ENCODE peak calls at places on chromosomes 7 and 10, in eight cellular contexts. E is nephron progenitor cell; O is GM23248; C is skeletal muscle cell; X is EH; K is stimulated activated CD4-positive, alpha-beta T cell treated with anti-CD3 and anti-CD28 coated beads, Interleukin-2, amount 100 ng/mL, for 48 hours; L is stromal cell of bone marrow; I is occipital lobe. N is an unnamed sample.

GRCh38 chr10:29895436-29895835 is 163.9 kb downstream of the JCAD start:
- DNase-seq in O (peak; percentile 84), E (no peak), I (no peak), C (peak; percentile 91), L (peak; percentile 91), X (peak; percentile 86), K (no peak), N (peak; percentile 79)

GRCh38 chr10:32318476-32318896 is 28.5 kb downstream of the EPC1 start:
- DNase-seq in I (no peak), X (peak; percentile 18), K (no peak), E (no peak), L (peak; percentile 56), O (peak; percentile 76), C (no peak), N (peak; percentile 6)

GRCh38 chr7:148260605-148261004 is 330.0 kb upstream of the C7orf33 start:
- DNase-seq in L (no peak), C (no peak), X (no peak), I (no peak), O (no peak), K (no peak), E (no peak), N (no peak)

GRCh38 chr10:104666106-104666505 is 25.0 kb downstream of the SORCS3 start:
- DNase-seq in C (no peak), E (no peak), O (no peak), L (no peak), K (no peak), I (no peak), X (no peak), N (no peak)

GRCh38 chr10:101118031-101118430 is 13.1 kb upstream of the TLX1 start:
- DNase-seq in I (no peak), E (no peak), X (no peak), K (no peak), L (no peak), C (no peak), O (no peak), N (no peak)

GRCh38 chr10:6211341-6212265 is 8.9 kb downstream of the PFKFB3 start:
- DNase-seq in K (no peak), L (no peak), C (no peak), I (peak; percentile 81), O (peak; percentile 67), X (peak; percentile 65), E (no peak), N (no peak)

GRCh38 chr7:31882187-31882586 is 188.0 kb downstream of the PDE1C start:
- DNase-seq in K (no peak), E (no peak), C (no peak), O (peak; percentile 44), X (peak; percentile 70), L (no peak), I (peak; percentile 16), N (peak; percentile 53)

GRCh38 chr7:37359180-37359579 is 89.5 kb downstream of the ELMO1 start:
- DNase-seq in K (no peak), X (no peak), E (no peak), L (no peak), I (no peak), O (no peak), C (no peak), N (no peak)

GRCh38 chr10:75050520-75050919 is 60.9 kb upstream of the SAMD8 start:
- DNase-seq in C (no peak), E (no peak), K (no peak), I (no peak), O (no peak), X (no peak), L (no peak), N (no peak)

GRCh38 chr7:128201067-128201689 is 39.9 kb upstream of the LEP start:
- DNase-seq in O (no peak), E (peak; percentile 92), X (no peak), C (no peak), L (no peak), I (no peak), K (no peak), N (no peak)

GRCh38 chr10:96587255-96588059 is 645 bp upstream of the TM9SF3 start:
- DNase-seq in L (peak; percentile 69), K (no peak), O (peak; percentile 89), E (no peak), X (peak; percentile 83), C (peak; percentile 52), I (no peak), N (peak; percentile 84)

GRCh38 chr7:130734525-130735272 is 692 bp upstream of the KLF14 start:
- DNase-seq in I (no peak), K (no peak), X (peak; percentile 15), O (no peak), E (no peak), C (no peak), L (no peak), N (peak; percentile 18)

GRCh38 chr7:34087892-34088891 is 182.9 kb downstream of the BMPER start:
- DNase-seq in E (peak; percentile 61), C (no peak), K (no peak), X (peak; percentile 66), I (no peak), L (no peak), O (peak; percentile 61), N (peak; percentile 63)

GRCh38 chr10:43249151-43249961 is 17.5 kb downstream of the RASGEF1A start:
- DNase-seq in K (no peak), E (peak; percentile 1), C (no peak), X (no peak), L (no peak), I (no peak), O (no peak), N (no peak)

GRCh38 chr10:121974535-121975294 is at the start of gene NSMCE4A:
- DNase-seq in X (peak; percentile 75), E (peak; percentile 76), O (peak; percentile 88), I (peak; percentile 72), L (peak; percentile 47), C (peak; percentile 22), K (peak; percentile 70), N (peak; percentile 76)

GRCh38 chr7:150351587-150352194 is 10.3 kb upstream of the RARRES2 start:
- DNase-seq in L (no peak), X (no peak), I (no peak), E (no peak), C (no peak), O (peak; percentile 64), K (no peak), N (no peak)

GRCh38 chr10:78164687-78165086 is 131.0 kb downstream of the RPS24 start:
- DNase-seq in X (no peak), I (no peak), O (no peak), K (no peak), L (no peak), C (no peak), E (no peak), N (no peak)

GRCh38 chr10:13401142-13401541 is 53.0 kb upstream of the SEPHS1 start:
- DNase-seq in C (no peak), L (no peak), I (no peak), E (no peak), K (no peak), O (no peak), X (no peak), N (no peak)

GRCh38 chr7:51024867-51025266 is 242.2 kb upstream of the GRB10 start:
- DNase-seq in I (no peak), X (no peak), C (no peak), O (no peak), L (no peak), K (no peak), E (no peak), N (no peak)

GRCh38 chr10:112585052-112585451 is 138.0 kb downstream of the VTI1A start:
- DNase-seq in I (peak; percentile 15), C (no peak), L (peak; percentile 50), O (peak; percentile 92), X (peak; percentile 63), E (no peak), K (no peak), N (peak; percentile 45)

GRCh38 chr7:79403879-79404278 is 49.6 kb downstream of the MAGI2 start:
- DNase-seq in I (no peak), L (no peak), C (no peak), O (peak; percentile 7), X (no peak), K (no peak), E (no peak), N (no peak)

GRCh38 chr10:62037890-62038608 is 136.6 kb downstream of the ARID5B start:
- DNase-seq in I (no peak), E (no peak), X (peak; percentile 56), K (no peak), L (no peak), C (no peak), O (no peak), N (no peak)

GRCh38 chr10:32983333-32983909 is 25.4 kb upstream of the ITGB1 start:
- DNase-seq in O (peak; percentile 96), L (peak; percentile 85), C (peak; percentile 82), X (peak; percentile 97), I (no peak), K (no peak), E (peak; percentile 54), N (peak; percentile 97)

GRCh38 chr10:62081322-62081945 is 179.9 kb downstream of the ARID5B start:
- DNase-seq in E (no peak), O (peak; percentile 59), I (no peak), X (no peak), L (no peak), C (no peak), K (no peak), N (no peak)

GRCh38 chr10:65708057-65708456 is 1217.8 kb upstream of the LRRTM3 start:
- DNase-seq in O (no peak), L (no peak), I (no peak), X (no peak), K (no peak), E (no peak), C (no peak), N (no peak)

GRCh38 chr10:62224606-62225005 is 44.0 kb downstream of the RTKN2 start:
- DNase-seq in E (no peak), L (no peak), K (no peak), C (no peak), O (peak; percentile 59), I (no peak), X (peak; percentile 83), N (peak; percentile 78)

GRCh38 chr10:72186213-72186612 is 29.6 kb upstream of the ANAPC16 start:
- DNase-seq in C (no peak), X (peak; percentile 29), E (no peak), O (peak; percentile 84), L (no peak), I (no peak), K (no peak), N (no peak)

N was measured in EL.